ENCODE peak calls at places on chromosomes 12 and 14, in five cellular contexts. E, L, S, P and J are unnamed samples.

GRCh38 chr12:108193922-108194321 is 64.8 kb downstream of the WSCD2 start:
- DNase-seq in P (peak), L (no peak), S (no peak), E (peak), J (peak)

GRCh38 chr14:80388980-80389711 is 177.8 kb upstream of the DIO2 start:
- DNase-seq in L (no peak), P (no peak), E (peak), S (no peak), J (peak)

GRCh38 chr12:125579916-125580315 is 514.7 kb downstream of the AACS start:
- DNase-seq in E (no peak), L (no peak), S (no peak), P (no peak), J (no peak)

GRCh38 chr12:121796855-121797751 is 3.6 kb upstream of the RHOF start:
- DNase-seq in L (peak), P (no peak), E (peak), S (peak), J (peak)

GRCh38 chr12:81468206-81468605 is 290.9 kb downstream of the PPFIA2 start:
- DNase-seq in P (no peak), E (peak), L (no peak), S (no peak), J (no peak)

GRCh38 chr12:14394317-14395058 is 29.0 kb downstream of the ATF7IP start:
- DNase-seq in L (no peak), S (peak), E (peak), P (no peak), J (no peak)

GRCh38 chr12:63419119-63419518 is 249.2 kb downstream of the DPY19L2 start:
- DNase-seq in E (no peak), S (no peak), L (no peak), P (no peak), J (no peak)

GRCh38 chr12:127389923-127390322 is 877.0 kb upstream of the TMEM132C start:
- DNase-seq in S (no peak), P (no peak), L (no peak), E (peak), J (no peak)

GRCh38 chr14:105050551-105050897 is 14.7 kb downstream of the GPR132 start:
- DNase-seq in L (no peak), P (no peak), E (no peak), S (no peak), J (no peak)

GRCh38 chr12:92538970-92539749 is 163.6 kb upstream of the PLEKHG7 start:
- DNase-seq in L (no peak), S (no peak), E (peak), P (no peak), J (peak)

GRCh38 chr12:109524466-109525278 is 47.2 kb downstream of the UBE3B start:
- DNase-seq in P (no peak), E (no peak), L (no peak), S (no peak), J (no peak)

GRCh38 chr12:54053625-54054441 is at the start of gene HOXC4:
- DNase-seq in P (no peak), L (no peak), S (no peak), E (peak), J (no peak)

GRCh38 chr12:102702447-102703114 is 214.5 kb downstream of the PAH start:
- DNase-seq in E (peak), L (peak), S (peak), P (peak), J (peak)

GRCh38 chr12:92002673-92003382 is 142.8 kb downstream of the BTG1 start:
- DNase-seq in S (no peak), L (no peak), E (no peak), P (no peak), J (no peak)

GRCh38 chr12:56160160-56160763 is 2.1 kb downstream of the MYL6 start:
- DNase-seq in E (no peak), S (no peak), P (peak), L (no peak), J (no peak)

GRCh38 chr14:54653764-54654469 is 87.0 kb downstream of the SAMD4A start:
- DNase-seq in P (no peak), E (peak), L (no peak), S (no peak), J (no peak)

GRCh38 chr14:32621585-32621984 is 292.5 kb downstream of the AKAP6 start:
- DNase-seq in P (no peak), E (no peak), S (peak), L (no peak), J (no peak)

GRCh38 chr12:50111417-50111692 is 681 bp upstream of the COX14 start:
- DNase-seq in L (no peak), E (no peak), P (no peak), S (no peak), J (no peak)

GRCh38 chr14:95095991-95096390 is 61.3 kb downstream of the DICER1 start:
- DNase-seq in L (no peak), P (no peak), S (no peak), E (no peak), J (no peak)

GRCh38 chr14:44812672-44813071 is 149.1 kb downstream of the KLHL28 start:
- DNase-seq in E (no peak), P (no peak), S (no peak), L (no peak), J (no peak)

GRCh38 chr12:6432991-6433390 is 11.8 kb upstream of the CD27 start:
- DNase-seq in S (no peak), L (no peak), E (no peak), P (no peak), J (no peak)

GRCh38 chr12:130439250-130439649 is 101.6 kb downstream of the PIWIL1 start:
- DNase-seq in E (no peak), P (no peak), S (no peak), L (no peak), J (no peak)

GRCh38 chr12:93776581-93777018 is 99.4 kb downstream of the CRADD start:
- DNase-seq in E (peak), L (no peak), S (no peak), P (no peak), J (no peak)

GRCh38 chr12:2161478-2161877 is 108.7 kb downstream of the CACNA1C start:
- DNase-seq in L (no peak), E (peak), P (no peak), S (no peak), J (no peak)

GRCh38 chr12:59595557-59596231 is at the start of gene SLC16A7:
- DNase-seq in P (peak), E (peak), L (peak), S (peak), J (no peak)

GRCh38 chr12:18752947-18753346 is 15.0 kb downstream of the CAPZA3 start:
- DNase-seq in P (no peak), S (no peak), L (no peak), E (no peak), J (no peak)

GRCh38 chr14:60161176-60162107 is 3.8 kb downstream of the DHRS7 start:
- DNase-seq in L (peak), P (no peak), S (peak), E (peak), J (no peak)

GRCh38 chr12:55280991-55281390 is 15.4 kb downstream of the OR6C6 start:
- DNase-seq in S (no peak), E (no peak), L (no peak), P (no peak), J (no peak)

GRCh38 chr12:51642286-51642685 is 51.3 kb downstream of the SCN8A start:
- DNase-seq in S (no peak), L (no peak), P (no peak), E (no peak), J (no peak)

GRCh38 chr14:73634333-73634833 is 10.4 kb upstream of the DNAL1 start:
- DNase-seq in S (no peak), P (no peak), L (peak), E (no peak), J (no peak)

GRCh38 chr12:68420225-68421008 is 88.3 kb upstream of the MDM1 start:
- DNase-seq in E (peak), P (no peak), L (no peak), S (no peak), J (no peak)

GRCh38 chr12:7178481-7178880 is 11.0 kb upstream of the PEX5 start:
- DNase-seq in E (no peak), L (no peak), P (no peak), S (no peak), J (no peak)

GRCh38 chr12:47270782-47271664 is 191.3 kb upstream of the AMIGO2 start:
- DNase-seq in S (no peak), L (no peak), E (peak), P (no peak), J (peak)

GRCh38 chr12:71029302-71029701 is 108.8 kb upstream of the PTPRR start:
- DNase-seq in P (no peak), L (no peak), E (no peak), S (no peak), J (no peak)